ENCODE peak calls at places on chromosomes 16 and 17, in nine cellular contexts. J is AG04450; K is activated T-helper 1 cell treated with Interleukin-2 at 50 U/mL for 16 hours; P is lower lobe of right lung; X is uterus; E is RPMI7951; A is CD8-positive, alpha-beta T cell; G is T-cell; M is NCI-H2171 treated with DMSO at 0.1 percent for 48 hours. V is an unnamed sample.

GRCh38 chr17:40949406-40949805 is 12.0 kb upstream of the KRT23 start:
- DNase-seq in J (no peak), A (no peak), M (no peak), X (no peak), K (no peak), G (no peak), E (no peak), P (no peak), V (no peak)

GRCh38 chr16:56871172-56871593 is 6.2 kb downstream of the SLC12A3 start:
- DNase-seq in M (no peak), A (no peak), E (peak; percentile 92), X (no peak), P (no peak), K (no peak), G (no peak), J (no peak), V (no peak)

GRCh38 chr16:58647107-58647506 is 17.5 kb upstream of the CNOT1 start:
- DNase-seq in P (no peak), A (no peak), X (no peak), J (no peak), E (no peak), K (no peak), G (no peak), M (no peak), V (no peak)

GRCh38 chr17:52035336-52035915 is 123.1 kb downstream of the CA10 start:
- DNase-seq in G (no peak), P (no peak), X (no peak), M (no peak), J (no peak), A (no peak), K (no peak), E (no peak), V (no peak)

GRCh38 chr17:17818088-17818526 is 18.7 kb downstream of the SREBF1 start:
- DNase-seq in J (no peak), A (no peak), K (no peak), M (no peak), G (no peak), E (no peak), P (peak; percentile 67), X (no peak), V (no peak)

GRCh38 chr17:6701719-6702118 is 11.4 kb downstream of the SLC13A5 start:
- DNase-seq in J (no peak), G (peak; percentile 10), M (no peak), X (no peak), A (peak; percentile 34), E (no peak), K (no peak), P (no peak), V (no peak)

GRCh38 chr17:16428098-16428882 is 12.9 kb downstream of the TRPV2 start:
- DNase-seq in X (peak; percentile 56), E (no peak), J (no peak), M (peak; percentile 13), K (no peak), P (peak; percentile 70), A (peak; percentile 53), G (peak; percentile 35), V (no peak)

GRCh38 chr17:40062347-40063033 is at the start of gene THRA:
- DNase-seq in P (peak; percentile 82), G (peak; percentile 71), X (peak; percentile 77), K (peak; percentile 65), A (peak; percentile 71), E (peak; percentile 50), M (peak; percentile 29), J (no peak), V (peak; percentile 66)

GRCh38 chr17:15782809-15783208 is 50.7 kb downstream of the TBC1D26 start:
- DNase-seq in P (peak; percentile 78), A (no peak), J (no peak), K (no peak), M (no peak), E (no peak), X (peak; percentile 68), G (peak; percentile 8), V (no peak)

GRCh38 chr16:55261301-55261700 is 62.7 kb upstream of the IRX6 start:
- DNase-seq in A (no peak), K (no peak), P (no peak), E (no peak), X (no peak), G (no peak), M (no peak), J (no peak), V (no peak)

GRCh38 chr17:17295141-17295540 is 8.0 kb upstream of the NT5M start:
- DNase-seq in M (peak; percentile 42), A (no peak), P (no peak), J (no peak), K (no peak), G (no peak), X (no peak), E (no peak), V (no peak)

GRCh38 chr17:7910281-7910680 is 5.8 kb downstream of the RNF227 start:
- DNase-seq in A (no peak), K (no peak), G (no peak), P (no peak), X (no peak), M (no peak), E (no peak), J (no peak), V (no peak)

GRCh38 chr16:86517652-86518258 is 7.4 kb downstream of the FOXF1 start:
- DNase-seq in J (peak; percentile 70), E (peak; percentile 68), A (no peak), G (no peak), K (no peak), M (peak; percentile 18), X (peak; percentile 44), P (no peak), V (no peak)

GRCh38 chr16:78177927-78178326 is 78.5 kb downstream of the WWOX start:
- DNase-seq in P (no peak), K (no peak), J (no peak), M (no peak), A (no peak), X (no peak), E (no peak), G (no peak), V (no peak)

GRCh38 chr17:27408891-27409290 is 47.4 kb upstream of the KSR1 start:
- DNase-seq in E (peak; percentile 46), J (no peak), A (no peak), P (no peak), K (no peak), X (no peak), M (no peak), G (no peak), V (no peak)

GRCh38 chr16:6160303-6160702 is 1062.7 kb upstream of the EEF2KMT start:
- DNase-seq in X (no peak), K (no peak), E (peak; percentile 89), A (no peak), P (no peak), M (no peak), G (no peak), J (no peak), V (no peak)

GRCh38 chr17:50511058-50511457 is 2.8 kb downstream of the MYCBPAP start:
- DNase-seq in A (no peak), J (no peak), E (peak; percentile 15), M (no peak), K (no peak), G (peak; percentile 26), X (no peak), P (no peak), V (peak; percentile 20)

GRCh38 chr16:54487933-54488332 is 201.3 kb upstream of the IRX3 start:
- DNase-seq in J (no peak), E (no peak), M (no peak), A (no peak), X (no peak), K (no peak), G (no peak), P (no peak), V (no peak)

GRCh38 chr16:81376880-81377279 is 62.1 kb downstream of the GAN start:
- DNase-seq in J (no peak), G (no peak), P (no peak), E (no peak), X (no peak), K (no peak), A (no peak), M (peak; percentile 16), V (no peak)

GRCh38 chr16:84446596-84447392 is 57.7 kb downstream of the MEAK7 start:
- DNase-seq in J (no peak), X (no peak), K (no peak), M (no peak), G (no peak), A (no peak), E (no peak), P (peak; percentile 5), V (no peak)

GRCh38 chr16:89498839-89499238 is 8.5 kb upstream of the ANKRD11 start:
- DNase-seq in M (no peak), G (no peak), J (no peak), E (peak; percentile 92), P (no peak), A (no peak), K (no peak), X (peak; percentile 81), V (no peak)